ENCODE peak calls at places on chromosomes 13 and 19, in six cellular contexts. Q is KG1, M is mucosa of descending colon, Z is NCI-H1092, F is PC-9, N is tibial artery. R is an unnamed sample.

GRCh38 chr13:24680258-24680920 is at the start of gene ATP12A:
- DNase-seq in F (peak), Q (no peak), N (no peak), Z (no peak), M (peak), R (no peak)

GRCh38 chr19:40756502-40757110 is 5.6 kb downstream of the SNRPA start:
- DNase-seq in Q (no peak), M (no peak), N (no peak), F (no peak), Z (no peak), R (no peak)

GRCh38 chr13:49641810-49642291 is 13.5 kb downstream of the ARL11 start:
- DNase-seq in F (peak), N (peak), Q (no peak), Z (no peak), M (no peak), R (peak)

GRCh38 chr19:48498922-48499321 is 12.7 kb downstream of the LMTK3 start:
- DNase-seq in F (no peak), Z (no peak), Q (no peak), M (no peak), N (no peak), R (no peak)

GRCh38 chr19:3509566-3509989 is 3.5 kb downstream of the FZR1 start:
- DNase-seq in F (peak), Q (no peak), M (no peak), N (no peak), Z (no peak), R (no peak)

GRCh38 chr19:5131866-5132561 is 163.1 kb downstream of the KDM4B start:
- DNase-seq in N (no peak), Z (no peak), F (peak), Q (no peak), M (no peak), R (no peak)

GRCh38 chr19:38537071-38537847 is 80.5 kb downstream of the MAP4K1 start:
- DNase-seq in N (no peak), F (no peak), Q (no peak), Z (no peak), M (no peak), R (no peak)

GRCh38 chr13:113667771-113668490 is 912 bp downstream of the GRK1 start:
- DNase-seq in M (peak), N (peak), Q (no peak), F (no peak), Z (no peak), R (peak)

GRCh38 chr13:45702088-45702487 is at the start of gene CBY2:
- DNase-seq in Q (no peak), Z (no peak), F (no peak), N (no peak), M (no peak), R (no peak)

GRCh38 chr13:94858856-94859811 is 146.8 kb upstream of the SOX21 start:
- DNase-seq in M (peak), Z (no peak), F (no peak), N (peak), Q (no peak), R (peak)

GRCh38 chr19:33473644-33474305 is 47.8 kb downstream of the PEPD start:
- DNase-seq in F (no peak), N (no peak), Z (no peak), Q (peak), M (no peak), R (peak)